ENCODE peak calls at places on chromosome 11, in seven cellular contexts. One of them, this sample, is unnamed.

GRCh38 chr11:45079567-45079942 is 66.9 kb upstream of the PRDM11 start:
- DNase-seq in trophoblast cell: no peak
- DNase-seq in H1: no peak
- DNase-seq in H9: no peak
- DNase-seq in mesendoderm: no peak
- DNase-seq in neuronal stem cell: no peak
- DNase-seq in IMR-90: no peak
- DNase-seq in this sample: no peak

GRCh38 chr11:20464566-20464965 is 77.0 kb downstream of the PRMT3 start:
- DNase-seq in H1: no peak
- DNase-seq in trophoblast cell: no peak
- DNase-seq in IMR-90: no peak
- DNase-seq in neuronal stem cell: no peak
- DNase-seq in H9: no peak
- DNase-seq in mesendoderm: no peak
- DNase-seq in this sample: no peak

GRCh38 chr11:91978747-91979146 is 245.9 kb upstream of the FAT3 start:
- DNase-seq in mesendoderm: no peak
- DNase-seq in H9: no peak
- DNase-seq in trophoblast cell: peak
- DNase-seq in neuronal stem cell: no peak
- DNase-seq in H1: no peak
- DNase-seq in IMR-90: no peak
- DNase-seq in this sample: no peak

GRCh38 chr11:3115321-3115720 is 49.8 kb downstream of the OSBPL5 start:
- DNase-seq in neuronal stem cell: no peak
- DNase-seq in mesendoderm: no peak
- DNase-seq in H1: no peak
- DNase-seq in IMR-90: no peak
- DNase-seq in H9: no peak
- DNase-seq in trophoblast cell: no peak
- DNase-seq in this sample: no peak

GRCh38 chr11:123020968-123021367 is 39.3 kb upstream of the BSX start:
- DNase-seq in H9: peak
- DNase-seq in neuronal stem cell: no peak
- DNase-seq in trophoblast cell: peak
- DNase-seq in mesendoderm: peak
- DNase-seq in IMR-90: peak
- DNase-seq in H1: no peak
- DNase-seq in this sample: peak

GRCh38 chr11:19777342-19778102 is 64.9 kb downstream of the NAV2 start:
- DNase-seq in trophoblast cell: peak
- DNase-seq in H1: no peak
- DNase-seq in H9: peak
- DNase-seq in IMR-90: peak
- DNase-seq in mesendoderm: peak
- DNase-seq in neuronal stem cell: no peak
- DNase-seq in this sample: peak

GRCh38 chr11:8234425-8234821 is 29.3 kb downstream of the LMO1 start:
- DNase-seq in H9: peak
- DNase-seq in mesendoderm: peak
- DNase-seq in IMR-90: no peak
- DNase-seq in trophoblast cell: no peak
- DNase-seq in H1: no peak
- DNase-seq in neuronal stem cell: no peak
- DNase-seq in this sample: no peak

GRCh38 chr11:113974741-113975470 is at the start of gene HTR3A:
- DNase-seq in trophoblast cell: no peak
- DNase-seq in H1: peak
- DNase-seq in IMR-90: no peak
- DNase-seq in neuronal stem cell: peak
- DNase-seq in mesendoderm: peak
- DNase-seq in H9: peak
- DNase-seq in this sample: peak

GRCh38 chr11:62324738-62325556 is 12.3 kb upstream of the ASRGL1 start:
- DNase-seq in IMR-90: peak
- DNase-seq in trophoblast cell: peak
- DNase-seq in H9: peak
- DNase-seq in neuronal stem cell: peak
- DNase-seq in H1: peak
- DNase-seq in mesendoderm: peak
- DNase-seq in this sample: peak

GRCh38 chr11:104556606-104557301 is 341.5 kb downstream of the CASP12 start:
- DNase-seq in trophoblast cell: no peak
- DNase-seq in H9: no peak
- DNase-seq in H1: no peak
- DNase-seq in IMR-90: no peak
- DNase-seq in mesendoderm: no peak
- DNase-seq in neuronal stem cell: no peak
- DNase-seq in this sample: no peak
- H2BK5ac ChIP-seq in trophoblast cell: no peak
- H2BK5ac ChIP-seq in H9: no peak
- H2BK5ac ChIP-seq in H1: no peak
- H2BK5ac ChIP-seq in IMR-90: no peak
- H2BK5ac ChIP-seq in mesendoderm: no peak
- H2BK5ac ChIP-seq in neuronal stem cell: no peak
- H2BK5ac ChIP-seq in this sample: no peak

DNA sequence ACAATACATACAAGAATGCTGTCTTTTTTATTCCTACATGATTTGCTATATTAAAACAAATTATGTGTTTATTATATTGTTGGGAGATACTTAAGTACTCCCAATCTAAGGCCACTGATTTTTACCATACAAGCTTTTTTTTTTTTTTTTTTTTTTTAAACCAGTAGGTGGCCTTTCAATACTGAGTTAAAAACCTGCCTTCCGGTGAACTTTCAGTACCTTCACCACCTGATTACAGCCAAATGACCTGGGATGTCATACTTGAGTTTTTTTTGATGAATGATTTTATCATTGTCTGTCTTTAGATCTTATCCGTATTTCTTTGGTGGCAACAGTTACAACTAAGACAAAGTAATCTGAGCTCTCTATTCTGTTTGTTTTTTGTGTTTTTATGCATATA is 94.0 kb upstream of the FOLH1 start:
- DNase-seq in IMR-90: no peak
- DNase-seq in H9: no peak
- DNase-seq in neuronal stem cell: no peak
- DNase-seq in H1: no peak
- DNase-seq in mesendoderm: peak
- DNase-seq in trophoblast cell: no peak
- DNase-seq in this sample: no peak
- H2BK5ac ChIP-seq in IMR-90: no peak
- H2BK5ac ChIP-seq in H9: no peak
- H2BK5ac ChIP-seq in neuronal stem cell: no peak
- H2BK5ac ChIP-seq in H1: no peak
- H2BK5ac ChIP-seq in mesendoderm: no peak
- H2BK5ac ChIP-seq in trophoblast cell: no peak
- H2BK5ac ChIP-seq in this sample: no peak

DNA sequence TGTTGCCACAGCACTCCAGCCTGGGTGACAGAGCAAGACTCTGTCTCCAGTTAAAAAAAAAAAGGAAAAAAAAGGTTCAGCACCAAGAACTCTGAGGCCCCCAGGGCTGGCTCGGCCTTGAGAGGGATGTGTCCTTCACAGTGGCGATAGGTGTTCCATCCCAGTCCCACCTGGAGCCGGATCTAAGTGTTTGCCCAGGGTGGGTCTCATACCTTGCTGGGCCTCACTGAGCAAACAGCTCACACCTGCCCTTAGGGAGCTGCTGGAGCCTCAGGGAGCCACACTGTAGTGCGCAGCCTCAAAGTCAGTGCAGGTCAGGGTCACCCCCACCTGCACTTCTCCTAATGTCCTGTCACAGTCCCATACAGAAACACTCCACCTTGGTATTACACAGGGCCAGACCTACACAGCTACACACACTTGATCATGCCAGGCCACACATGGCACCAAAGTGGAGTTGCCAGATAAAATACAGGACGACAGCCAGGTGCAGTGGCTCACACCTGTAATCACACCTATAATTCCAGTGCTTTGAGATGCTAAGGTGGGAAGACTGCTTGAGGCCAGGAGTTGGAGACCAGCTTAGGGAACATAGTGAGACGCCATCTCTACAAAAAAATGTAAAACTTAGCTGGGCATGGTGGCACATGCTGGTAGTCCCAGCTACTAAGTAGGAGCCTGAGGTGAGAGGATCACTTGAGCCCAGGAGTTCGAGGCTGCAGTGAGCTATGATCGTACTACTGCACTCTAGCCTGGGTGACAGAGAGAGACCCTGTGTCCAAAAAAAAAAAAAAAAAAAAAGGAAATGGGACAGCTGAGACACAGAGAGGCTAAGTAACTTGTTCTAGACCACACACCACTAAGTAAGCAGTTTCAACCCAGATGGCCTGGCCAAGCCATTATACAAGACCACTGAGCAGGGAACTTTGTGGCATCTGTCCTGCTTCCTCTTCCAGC is 7.3 kb downstream of the STARD10 start:
- DNase-seq in mesendoderm: no peak
- DNase-seq in H9: no peak
- DNase-seq in neuronal stem cell: no peak
- DNase-seq in trophoblast cell: peak
- DNase-seq in IMR-90: no peak
- DNase-seq in H1: no peak
- DNase-seq in this sample: no peak
- H2BK5ac ChIP-seq in mesendoderm: no peak
- H2BK5ac ChIP-seq in H9: no peak
- H2BK5ac ChIP-seq in neuronal stem cell: peak
- H2BK5ac ChIP-seq in trophoblast cell: no peak
- H2BK5ac ChIP-seq in IMR-90: no peak
- H2BK5ac ChIP-seq in H1: no peak
- H2BK5ac ChIP-seq in this sample: no peak

DNA sequence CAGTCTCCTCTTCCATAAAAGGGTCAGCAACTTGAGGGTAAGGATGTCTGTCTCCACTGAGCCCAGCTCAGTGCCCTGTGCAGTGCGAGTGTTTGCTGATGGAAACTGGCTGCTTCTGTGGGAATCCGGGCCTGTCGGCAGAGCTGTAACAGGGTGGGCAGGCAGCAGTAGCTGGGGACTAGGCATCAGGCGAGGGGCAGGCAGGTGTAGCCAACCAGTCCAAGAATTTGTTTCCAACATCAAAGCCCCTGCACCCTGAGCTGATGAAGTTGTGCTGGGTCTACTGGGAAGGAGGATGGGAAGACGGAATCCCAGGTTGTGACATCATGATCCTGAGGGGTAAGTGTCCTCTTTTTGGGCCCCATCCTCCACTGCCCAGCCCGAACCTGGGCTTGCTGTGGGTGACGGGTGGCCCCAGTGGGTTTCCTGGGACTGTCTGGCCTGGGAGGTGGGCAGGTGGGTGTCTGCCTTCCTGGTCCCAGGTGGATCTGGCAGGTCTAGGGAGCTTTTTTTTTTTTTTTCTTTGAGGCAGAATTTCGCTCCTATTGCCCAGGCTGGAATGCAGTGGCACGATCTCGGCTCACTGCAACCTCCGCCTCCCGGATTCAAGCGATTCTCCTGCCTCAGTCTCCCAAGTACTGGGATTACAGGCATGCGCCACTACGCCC is 11.0 kb downstream of the SLC29A2 start:
- DNase-seq in mesendoderm: no peak
- DNase-seq in H1: no peak
- DNase-seq in neuronal stem cell: no peak
- DNase-seq in trophoblast cell: no peak
- DNase-seq in IMR-90: no peak
- DNase-seq in H9: no peak
- DNase-seq in this sample: no peak
- H2BK5ac ChIP-seq in mesendoderm: no peak
- H2BK5ac ChIP-seq in H1: no peak
- H2BK5ac ChIP-seq in neuronal stem cell: no peak
- H2BK5ac ChIP-seq in trophoblast cell: no peak
- H2BK5ac ChIP-seq in IMR-90: no peak
- H2BK5ac ChIP-seq in H9: no peak
- H2BK5ac ChIP-seq in this sample: no peak

GRCh38 chr11:111633248-111633647 is 31.0 kb downstream of the SIK2 start:
- DNase-seq in neuronal stem cell: no peak
- DNase-seq in H1: no peak
- DNase-seq in H9: no peak
- DNase-seq in trophoblast cell: no peak
- DNase-seq in IMR-90: no peak
- DNase-seq in mesendoderm: no peak
- DNase-seq in this sample: no peak

GRCh38 chr11:111631666-111632039 is 29.4 kb downstream of the SIK2 start:
- DNase-seq in H1: no peak
- DNase-seq in H9: no peak
- DNase-seq in trophoblast cell: peak
- DNase-seq in IMR-90: peak
- DNase-seq in neuronal stem cell: no peak
- DNase-seq in mesendoderm: peak
- DNase-seq in this sample: peak

GRCh38 chr11:111633756-111634362 is 31.6 kb downstream of the SIK2 start:
- DNase-seq in mesendoderm: no peak
- DNase-seq in IMR-90: peak
- DNase-seq in H1: no peak
- DNase-seq in neuronal stem cell: no peak
- DNase-seq in H9: no peak
- DNase-seq in trophoblast cell: no peak
- DNase-seq in this sample: no peak

GRCh38 chr11:111631034-111631665 is 28.9 kb downstream of the SIK2 start:
- DNase-seq in H1: no peak
- DNase-seq in H9: no peak
- DNase-seq in trophoblast cell: no peak
- DNase-seq in neuronal stem cell: no peak
- DNase-seq in IMR-90: peak
- DNase-seq in mesendoderm: no peak
- DNase-seq in this sample: no peak

GRCh38 chr11:111632798-111633197 is 30.5 kb downstream of the SIK2 start:
- DNase-seq in trophoblast cell: no peak
- DNase-seq in IMR-90: no peak
- DNase-seq in neuronal stem cell: no peak
- DNase-seq in H9: no peak
- DNase-seq in H1: no peak
- DNase-seq in mesendoderm: no peak
- DNase-seq in this sample: no peak
- H2BK5ac ChIP-seq in trophoblast cell: no peak
- H2BK5ac ChIP-seq in IMR-90: no peak
- H2BK5ac ChIP-seq in neuronal stem cell: no peak
- H2BK5ac ChIP-seq in H9: no peak
- H2BK5ac ChIP-seq in H1: no peak
- H2BK5ac ChIP-seq in mesendoderm: no peak
- H2BK5ac ChIP-seq in this sample: no peak

GRCh38 chr11:10893713-10894112 is 35.9 kb upstream of the ZBED5 start:
- DNase-seq in IMR-90: peak
- DNase-seq in trophoblast cell: peak
- DNase-seq in neuronal stem cell: no peak
- DNase-seq in H9: no peak
- DNase-seq in H1: no peak
- DNase-seq in mesendoderm: no peak
- DNase-seq in this sample: peak

GRCh38 chr11:10895285-10895684 is 37.4 kb upstream of the ZBED5 start:
- DNase-seq in mesendoderm: no peak
- DNase-seq in trophoblast cell: peak
- DNase-seq in H9: no peak
- DNase-seq in H1: no peak
- DNase-seq in IMR-90: no peak
- DNase-seq in neuronal stem cell: no peak
- DNase-seq in this sample: no peak

GRCh38 chr11:10892250-10892649 is 34.4 kb upstream of the ZBED5 start:
- DNase-seq in IMR-90: no peak
- DNase-seq in H1: no peak
- DNase-seq in mesendoderm: no peak
- DNase-seq in neuronal stem cell: no peak
- DNase-seq in trophoblast cell: no peak
- DNase-seq in H9: no peak
- DNase-seq in this sample: no peak

GRCh38 chr11:10894666-10895065 is 36.8 kb upstream of the ZBED5 start:
- DNase-seq in neuronal stem cell: no peak
- DNase-seq in IMR-90: no peak
- DNase-seq in trophoblast cell: no peak
- DNase-seq in mesendoderm: peak
- DNase-seq in H9: no peak
- DNase-seq in H1: no peak
- DNase-seq in this sample: no peak

GRCh38 chr11:10891321-10891720 is 33.5 kb upstream of the ZBED5 start:
- DNase-seq in trophoblast cell: peak
- DNase-seq in H9: no peak
- DNase-seq in mesendoderm: no peak
- DNase-seq in IMR-90: no peak
- DNase-seq in H1: no peak
- DNase-seq in neuronal stem cell: no peak
- DNase-seq in this sample: no peak
- H2BK5ac ChIP-seq in trophoblast cell: no peak
- H2BK5ac ChIP-seq in H9: no peak
- H2BK5ac ChIP-seq in mesendoderm: no peak
- H2BK5ac ChIP-seq in IMR-90: no peak
- H2BK5ac ChIP-seq in H1: no peak
- H2BK5ac ChIP-seq in neuronal stem cell: no peak
- H2BK5ac ChIP-seq in this sample: no peak

This sample was measured in mesenchymal stem cell.